ENCODE peak calls at places on chromosomes 7 and 10, in eight cellular contexts. B is endodermal cell, E is IMR-90, L is stomach, P is A549, U is cardiac fibroblast, I is sigmoid colon, C is heart right ventricle. G is an unnamed sample.

GRCh38 chr7:151745090-151745638 is 131.8 kb downstream of the PRKAG2 start:
- DNase-seq in B (peak; percentile 48), E (peak; percentile 89), L (peak; percentile 86), P (peak; percentile 92), U (peak; percentile 81), I (no peak), C (peak; percentile 74), G (no peak)

GRCh38 chr7:33142585-33142984 is 13.2 kb downstream of the BBS9 start:
- DNase-seq in B (no peak), E (no peak), L (no peak), P (no peak), U (no peak), I (no peak), C (no peak), G (no peak)

GRCh38 chr10:127945335-127945734 is 38.4 kb downstream of the PTPRE start:
- DNase-seq in B (no peak), E (peak; percentile 17), L (peak; percentile 41), P (no peak), U (peak; percentile 92), I (no peak), C (no peak), G (no peak)

GRCh38 chr10:80108576-80109239 is 23.8 kb upstream of the PLAC9 start:
- DNase-seq in B (no peak), E (no peak), L (no peak), P (no peak), U (peak; percentile 17), I (no peak), C (no peak), G (no peak)

GRCh38 chr10:132145002-132145401 is 41.7 kb upstream of the DPYSL4 start:
- DNase-seq in B (no peak), E (no peak), L (no peak), P (no peak), U (no peak), I (no peak), C (no peak), G (no peak)

GRCh38 chr7:154910125-154910524 is 92.8 kb downstream of the PAXIP1 start:
- DNase-seq in B (no peak), E (no peak), L (no peak), P (no peak), U (no peak), I (no peak), C (no peak), G (no peak)

GRCh38 chr7:127903913-127904705 is 127.1 kb downstream of the LRRC4 start:
- DNase-seq in B (no peak), E (no peak), L (no peak), P (no peak), U (no peak), I (no peak), C (no peak), G (no peak)

GRCh38 chr7:28272461-28272877 is 91.9 kb upstream of the JAZF1 start:
- DNase-seq in B (peak; percentile 83), E (peak; percentile 68), L (peak; percentile 28), P (peak; percentile 30), U (peak; percentile 72), I (peak; percentile 70), C (peak; percentile 18), G (no peak)

GRCh38 chr7:130756316-130756715 is 22.3 kb upstream of the KLF14 start:
- DNase-seq in B (no peak), E (no peak), L (no peak), P (no peak), U (no peak), I (no peak), C (no peak), G (no peak)

GRCh38 chr7:154916381-154917213 is 86.3 kb downstream of the PAXIP1 start:
- DNase-seq in B (no peak), E (no peak), L (no peak), P (no peak), U (no peak), I (no peak), C (no peak), G (peak; percentile 41)

GRCh38 chr7:50317697-50318640 is 13.5 kb downstream of the IKZF1 start:
- DNase-seq in B (no peak), E (no peak), L (no peak), P (no peak), U (no peak), I (no peak), C (no peak), G (peak; percentile 51)

GRCh38 chr10:31961675-31962074 is 33.0 kb upstream of the ARHGAP12 start:
- DNase-seq in B (no peak), E (peak; percentile 64), L (no peak), P (peak; percentile 37), U (peak; percentile 62), I (no peak), C (no peak), G (no peak)
- H3K4me3 ChIP-seq in B (no peak overlapping the region), E (no peak overlapping the region), L (no peak overlapping the region), P (no peak overlapping the region), U (no peak overlapping the region), I (no peak overlapping the region), C (no peak overlapping the region), G (no peak overlapping the region)

GRCh38 chr7:923108-924041 is 31.1 kb downstream of the ADAP1 start:
- DNase-seq in B (peak; percentile 79), E (peak; percentile 47), L (peak; percentile 70), P (no peak), U (no peak), I (peak; percentile 82), C (peak; percentile 60), G (peak; percentile 97)
- H3K4me3 ChIP-seq in B (no peak overlapping the region), E (no peak overlapping the region), L (peak overlapping the region; percentile 31), P (no peak overlapping the region), U (no peak overlapping the region), I (no peak overlapping the region), C (no peak overlapping the region), G (peak overlapping the region; percentile 94)

GRCh38 chr10:102436312-102436711 is 3.9 kb upstream of the CUEDC2 start:
- DNase-seq in B (no peak), E (no peak), L (no peak), P (no peak), U (no peak), I (no peak), C (no peak), G (no peak)

GRCh38 chr10:102434251-102434913 is 2.0 kb upstream of the CUEDC2 start:
- DNase-seq in B (no peak), E (peak; percentile 64), L (no peak), P (no peak), U (peak; percentile 65), I (no peak), C (no peak), G (no peak)

GRCh38 chr10:102437515-102437914 is 5.1 kb upstream of the CUEDC2 start:
- DNase-seq in B (no peak), E (no peak), L (no peak), P (no peak), U (no peak), I (no peak), C (no peak), G (no peak)

GRCh38 chr10:102435098-102435497 is 2.7 kb upstream of the CUEDC2 start:
- DNase-seq in B (no peak), E (no peak), L (no peak), P (no peak), U (no peak), I (no peak), C (no peak), G (no peak)

DNA sequence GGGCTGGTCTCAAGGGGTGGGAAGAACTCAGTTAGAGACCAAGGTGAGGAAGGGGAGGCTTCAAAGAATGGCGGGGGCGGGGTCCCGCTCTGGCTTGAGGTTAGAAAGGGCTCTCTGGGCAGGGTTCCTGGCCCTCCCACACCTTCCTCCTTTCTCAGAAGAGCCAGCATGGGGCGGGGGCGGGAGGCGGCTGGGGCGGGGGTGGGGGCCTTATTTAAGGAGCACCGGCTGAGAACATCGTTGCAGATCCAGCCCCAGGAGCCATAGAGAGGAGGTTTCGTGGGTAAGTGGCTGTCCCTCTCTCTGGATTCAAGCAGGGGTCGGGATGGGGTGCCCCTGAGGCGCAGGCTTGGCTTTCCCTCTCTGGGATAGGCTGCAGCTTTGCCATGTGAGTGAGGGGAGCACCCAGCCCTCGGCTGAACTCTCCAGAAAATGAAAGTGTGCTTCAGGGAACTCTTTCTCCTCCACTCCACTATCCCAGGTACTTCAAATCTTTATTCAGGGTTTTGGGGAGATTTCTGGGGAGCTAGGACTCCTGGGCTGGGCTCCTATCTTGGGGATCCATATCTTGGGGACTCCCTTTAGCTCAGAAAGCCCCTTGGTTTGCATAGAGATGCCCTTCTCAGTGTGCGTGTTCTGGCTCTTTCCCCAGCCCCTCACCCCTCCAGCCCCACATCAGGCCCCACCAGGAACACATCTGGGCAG is 3.3 kb upstream of the CUEDC2 start:
- DNase-seq in B (peak; percentile 81), E (no peak), L (no peak), P (no peak), U (no peak), I (no peak), C (no peak), G (no peak)
- H3K4me3 ChIP-seq in B (no peak overlapping the region), E (peak overlapping the region; percentile 7), L (peak overlapping the region; percentile 36), P (no peak overlapping the region), U (peak overlapping the region; percentile 49), I (no peak overlapping the region), C (peak overlapping the region; percentile 27), G (peak overlapping the region; percentile 48)

DNA sequence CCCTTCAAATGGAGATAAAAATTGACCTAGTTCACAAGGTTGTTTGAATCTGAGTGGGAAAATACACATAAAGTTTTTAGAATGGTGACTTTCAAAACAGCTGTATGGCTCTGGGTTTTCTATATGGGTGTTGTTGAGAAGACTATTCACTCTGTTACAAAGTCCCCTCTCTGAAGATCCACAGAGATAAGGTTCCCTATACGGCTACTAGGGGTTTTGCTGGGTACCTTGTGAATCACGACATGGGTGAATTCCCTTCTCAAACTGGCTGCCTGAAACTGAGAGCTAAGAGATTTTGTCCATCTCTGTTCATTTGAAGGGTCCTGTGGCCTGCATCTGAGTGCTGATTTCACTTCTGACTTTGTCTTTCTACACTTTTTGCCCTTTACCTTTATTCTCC is 11.8 kb upstream of the SLC13A1 start:
- DNase-seq in B (no peak), E (no peak), L (no peak), P (no peak), U (no peak), I (no peak), C (no peak), G (no peak)
- H3K4me3 ChIP-seq in B (no peak overlapping the region), E (no peak overlapping the region), L (no peak overlapping the region), P (no peak overlapping the region), U (no peak overlapping the region), I (no peak overlapping the region), C (no peak overlapping the region), G (no peak overlapping the region)

GRCh38 chr10:71214641-71215160 is 2.3 kb downstream of the UNC5B start:
- DNase-seq in B (no peak), E (no peak), L (peak; percentile 23), P (no peak), U (no peak), I (no peak), C (no peak), G (no peak)
- H3K4me3 ChIP-seq in B (peak overlapping the region; percentile 86), E (no peak overlapping the region), L (no peak overlapping the region), P (no peak overlapping the region), U (peak overlapping the region; percentile 93), I (no peak overlapping the region), C (peak overlapping the region; percentile 78), G (no peak overlapping the region)

GRCh38 chr10:86363184-86363832 is 3.3 kb downstream of the GRID1 start:
- DNase-seq in B (peak; percentile 92), E (no peak), L (peak; percentile 50), P (peak; percentile 58), U (no peak), I (peak; percentile 62), C (peak; percentile 54), G (no peak)
- H3K4me3 ChIP-seq in B (peak overlapping the region; percentile 72), E (no peak overlapping the region), L (peak overlapping the region; percentile 42), P (peak overlapping the region; percentile 39), U (no peak overlapping the region), I (peak overlapping the region; percentile 12), C (no peak overlapping the region), G (no peak overlapping the region)

GRCh38 chr10:129954916-129955315 is 9.2 kb downstream of the EBF3 start:
- DNase-seq in B (no peak), E (no peak), L (no peak), P (no peak), U (peak; percentile 68), I (no peak), C (no peak), G (no peak)
- H3K4me3 ChIP-seq in B (no peak overlapping the region), E (no peak overlapping the region), L (no peak overlapping the region), P (no peak overlapping the region), U (no peak overlapping the region), I (no peak overlapping the region), C (peak overlapping the region; percentile 71), G (no peak overlapping the region)